ENCODE peak calls at places on chromosome 17, in five cellular contexts. One of them, this sample, is unnamed.

GRCh38 chr17:58172369-58173071 is 5.7 kb downstream of the OR4D2 start:
- DNase-seq in hepatic stellate cell: no peak
- DNase-seq in left ventricle myocardium inferior: no peak
- DNase-seq in activated CD4-positive, alpha-beta T cell treated with anti-CD3 and anti-CD28 coated beads for 24 hours: peak; percentile 14
- DNase-seq in stimulated activated CD4-positive, alpha-beta T cell treated with anti-CD3 and anti-CD28 coated beads, TNF-alpha, amount 100 ng/mL, for 48 hours: peak; percentile 18
- DNase-seq in this sample: peak; percentile 57

GRCh38 chr17:50573866-50574571 is 13.5 kb downstream of the CACNA1G start:
- DNase-seq in left ventricle myocardium inferior: no peak
- DNase-seq in stimulated activated CD4-positive, alpha-beta T cell treated with anti-CD3 and anti-CD28 coated beads, TNF-alpha, amount 100 ng/mL, for 48 hours: no peak
- DNase-seq in hepatic stellate cell: no peak
- DNase-seq in activated CD4-positive, alpha-beta T cell treated with anti-CD3 and anti-CD28 coated beads for 24 hours: no peak
- DNase-seq in this sample: no peak

GRCh38 chr17:8162997-8163977 is 539 bp upstream of the VAMP2 start:
- DNase-seq in stimulated activated CD4-positive, alpha-beta T cell treated with anti-CD3 and anti-CD28 coated beads, TNF-alpha, amount 100 ng/mL, for 48 hours: no peak
- DNase-seq in activated CD4-positive, alpha-beta T cell treated with anti-CD3 and anti-CD28 coated beads for 24 hours: no peak
- DNase-seq in hepatic stellate cell: no peak
- DNase-seq in left ventricle myocardium inferior: peak; percentile 32
- DNase-seq in this sample: no peak

GRCh38 chr17:17966399-17966798 is 5.8 kb downstream of the TOM1L2 start:
- DNase-seq in hepatic stellate cell: no peak
- DNase-seq in activated CD4-positive, alpha-beta T cell treated with anti-CD3 and anti-CD28 coated beads for 24 hours: no peak
- DNase-seq in left ventricle myocardium inferior: no peak
- DNase-seq in stimulated activated CD4-positive, alpha-beta T cell treated with anti-CD3 and anti-CD28 coated beads, TNF-alpha, amount 100 ng/mL, for 48 hours: no peak
- DNase-seq in this sample: no peak

GRCh38 chr17:38761612-38762011 is 9.1 kb downstream of the PSMB3 start:
- DNase-seq in hepatic stellate cell: no peak
- DNase-seq in activated CD4-positive, alpha-beta T cell treated with anti-CD3 and anti-CD28 coated beads for 24 hours: no peak
- DNase-seq in stimulated activated CD4-positive, alpha-beta T cell treated with anti-CD3 and anti-CD28 coated beads, TNF-alpha, amount 100 ng/mL, for 48 hours: peak; percentile 32
- DNase-seq in left ventricle myocardium inferior: no peak
- DNase-seq in this sample: no peak

GRCh38 chr17:72984925-72985322 is 107.6 kb downstream of the SLC39A11 start:
- DNase-seq in stimulated activated CD4-positive, alpha-beta T cell treated with anti-CD3 and anti-CD28 coated beads, TNF-alpha, amount 100 ng/mL, for 48 hours: no peak
- DNase-seq in left ventricle myocardium inferior: no peak
- DNase-seq in activated CD4-positive, alpha-beta T cell treated with anti-CD3 and anti-CD28 coated beads for 24 hours: no peak
- DNase-seq in hepatic stellate cell: no peak
- DNase-seq in this sample: no peak

GRCh38 chr17:4178651-4179050 is 35.7 kb downstream of the CYB5D2 start:
- DNase-seq in hepatic stellate cell: no peak
- DNase-seq in stimulated activated CD4-positive, alpha-beta T cell treated with anti-CD3 and anti-CD28 coated beads, TNF-alpha, amount 100 ng/mL, for 48 hours: no peak
- DNase-seq in activated CD4-positive, alpha-beta T cell treated with anti-CD3 and anti-CD28 coated beads for 24 hours: no peak
- DNase-seq in left ventricle myocardium inferior: no peak
- DNase-seq in this sample: no peak

GRCh38 chr17:42159796-42160551 is 5.2 kb upstream of the RAB5C start:
- DNase-seq in left ventricle myocardium inferior: no peak
- DNase-seq in hepatic stellate cell: no peak
- DNase-seq in activated CD4-positive, alpha-beta T cell treated with anti-CD3 and anti-CD28 coated beads for 24 hours: no peak
- DNase-seq in stimulated activated CD4-positive, alpha-beta T cell treated with anti-CD3 and anti-CD28 coated beads, TNF-alpha, amount 100 ng/mL, for 48 hours: no peak
- DNase-seq in this sample: no peak

GRCh38 chr17:73280191-73280590 is 18.5 kb upstream of the CPSF4L start:
- DNase-seq in activated CD4-positive, alpha-beta T cell treated with anti-CD3 and anti-CD28 coated beads for 24 hours: no peak
- DNase-seq in hepatic stellate cell: no peak
- DNase-seq in stimulated activated CD4-positive, alpha-beta T cell treated with anti-CD3 and anti-CD28 coated beads, TNF-alpha, amount 100 ng/mL, for 48 hours: no peak
- DNase-seq in left ventricle myocardium inferior: no peak
- DNase-seq in this sample: no peak

This sample was measured in central memory CD4-positive, alpha-beta T cell.